ENCODE peak calls at places on chromosomes 1 and 21, in four cellular contexts. M is HEK293T, J is SHP77, D is ACHN. I is an unnamed sample.

GRCh38 chr21:39125752-39126485 is 57.3 kb downstream of the PSMG1 start:
- DNase-seq in J (peak), M (peak), D (peak), I (no peak)

GRCh38 chr1:78843111-78843908 is 163.2 kb downstream of the ADGRL4 start:
- DNase-seq in D (no peak), M (no peak), J (no peak), I (no peak)

GRCh38 chr1:94971491-94971924 is 44.6 kb upstream of the CNN3 start:
- DNase-seq in D (peak), J (no peak), M (no peak), I (no peak)

GRCh38 chr1:67801903-67802302 is 31.4 kb downstream of the GNG12 start:
- DNase-seq in J (no peak), D (peak), M (no peak), I (no peak)

GRCh38 chr1:100952104-100952745 is 56.3 kb downstream of the SLC30A7 start:
- DNase-seq in J (no peak), M (no peak), D (no peak), I (no peak)

GRCh38 chr1:55334797-55335196 is 119.6 kb upstream of the USP24 start:
- DNase-seq in M (no peak), J (no peak), D (no peak), I (no peak)

GRCh38 chr1:221456918-221457317 is 285.0 kb downstream of the DUSP10 start:
- DNase-seq in M (no peak), J (no peak), D (no peak), I (no peak)

GRCh38 chr1:222095606-222096475 is 354.0 kb upstream of the DUSP10 start:
- DNase-seq in J (peak), M (peak), D (peak), I (no peak)

GRCh38 chr1:215018555-215018954 is 64.0 kb upstream of the KCNK2 start:
- DNase-seq in D (no peak), J (no peak), M (no peak), I (no peak)

GRCh38 chr1:219422811-219423598 is 189.9 kb downstream of the ZC3H11B start:
- DNase-seq in J (no peak), D (no peak), M (no peak), I (no peak)

GRCh38 chr1:223129229-223129851 is 13.7 kb downstream of the TLR5 start:
- DNase-seq in M (peak), D (peak), J (peak), I (peak)

GRCh38 chr1:51514733-51515132 is 4.3 kb downstream of the EPS15 start:
- DNase-seq in J (no peak), M (no peak), D (no peak), I (no peak)

GRCh38 chr1:13469343-13469742 is 44.5 kb downstream of the LRRC38 start:
- DNase-seq in J (peak), M (peak), D (no peak), I (no peak)

GRCh38 chr1:2415801-2416208 is 3.4 kb upstream of the PEX10 start:
- DNase-seq in D (no peak), M (no peak), J (peak), I (no peak)

GRCh38 chr1:6600410-6601048 is 2.1 kb downstream of the KLHL21 start:
- DNase-seq in M (no peak), D (no peak), J (no peak), I (no peak)

GRCh38 chr1:89673251-89673650 is 40.3 kb downstream of the LRRC8C start:
- DNase-seq in M (no peak), D (no peak), J (no peak), I (no peak)

GRCh38 chr1:12475947-12476346 is 142.1 kb downstream of the DHRS3 start:
- DNase-seq in D (no peak), M (no peak), J (no peak), I (no peak)

GRCh38 chr21:39238275-39238674 is 55.0 kb upstream of the PSMG1 start:
- DNase-seq in J (no peak), D (no peak), M (no peak), I (no peak)

GRCh38 chr1:59029366-59029765 is 245.5 kb upstream of the JUN start:
- DNase-seq in M (no peak), J (peak), D (no peak), I (no peak)

GRCh38 chr1:26787381-26787705 is 407 bp upstream of the PIGV start:
- DNase-seq in J (peak), D (no peak), M (no peak), I (no peak)

GRCh38 chr1:197021716-197022115 is 44.4 kb downstream of the CFHR5 start:
- DNase-seq in J (no peak), D (no peak), M (no peak), I (no peak)

GRCh38 chr21:39660191-39660590 is 47.5 kb downstream of the B3GALT5 start:
- DNase-seq in J (peak), M (no peak), D (peak), I (no peak)

GRCh38 chr1:184813528-184814089 is 59.0 kb upstream of the EDEM3 start:
- DNase-seq in J (no peak), M (no peak), D (peak), I (no peak)

GRCh38 chr1:235902638-235903542 is 36.2 kb upstream of the LYST start:
- DNase-seq in D (peak), J (no peak), M (no peak), I (no peak)

GRCh38 chr1:220294754-220295419 is 22.6 kb upstream of the RAB3GAP2 start:
- DNase-seq in J (no peak), M (no peak), D (no peak), I (no peak)

GRCh38 chr1:231091853-231092301 is 51.8 kb upstream of the FAM89A start:
- DNase-seq in M (peak), D (peak), J (peak), I (no peak)

GRCh38 chr1:156905176-156905575 is 11.7 kb downstream of the PEAR1 start:
- DNase-seq in J (no peak), D (no peak), M (no peak), I (no peak)

GRCh38 chr1:42403880-42404400 is 23.3 kb downstream of the RIMKLA start:
- DNase-seq in M (no peak), D (peak), J (no peak), I (no peak)

I was measured in mesenteric fat pad.